ENCODE peak calls at places on chromosome 22, in eight cellular contexts. One of them, this sample, is unnamed.

GRCh38 chr22:29846290-29846689 is 8.2 kb upstream of the ASCC2 start:
- DNase-seq in RWPE1: no peak
- DNase-seq in lung: no peak
- DNase-seq in tibial nerve: no peak
- DNase-seq in heart right ventricle: no peak
- DNase-seq in prostate gland: no peak
- DNase-seq in pancreas: no peak
- DNase-seq in astrocyte: no peak
- DNase-seq in this sample: no peak

GRCh38 chr22:45334528-45334927 is 24.8 kb downstream of the FAM118A start:
- DNase-seq in RWPE1: no peak
- DNase-seq in lung: no peak
- DNase-seq in tibial nerve: no peak
- DNase-seq in heart right ventricle: no peak
- DNase-seq in prostate gland: peak; percentile 53
- DNase-seq in pancreas: no peak
- DNase-seq in astrocyte: no peak
- DNase-seq in this sample: no peak

GRCh38 chr22:21587803-21588611 is 20.5 kb downstream of the UBE2L3 start:
- DNase-seq in RWPE1: no peak
- DNase-seq in lung: no peak
- DNase-seq in tibial nerve: no peak
- DNase-seq in heart right ventricle: no peak
- DNase-seq in prostate gland: no peak
- DNase-seq in pancreas: no peak
- DNase-seq in astrocyte: peak; percentile 75
- DNase-seq in this sample: no peak

GRCh38 chr22:46537221-46537945 is at the start of gene CELSR1:
- DNase-seq in RWPE1: no peak
- DNase-seq in lung: peak; percentile 79
- DNase-seq in tibial nerve: no peak
- DNase-seq in heart right ventricle: no peak
- DNase-seq in prostate gland: peak; percentile 73
- DNase-seq in pancreas: no peak
- DNase-seq in astrocyte: peak; percentile 47
- DNase-seq in this sample: no peak

GRCh38 chr22:22486132-22486899 is 22.2 kb downstream of the ZNF280B start:
- DNase-seq in RWPE1: no peak
- DNase-seq in lung: no peak
- DNase-seq in tibial nerve: no peak
- DNase-seq in heart right ventricle: no peak
- DNase-seq in prostate gland: no peak
- DNase-seq in pancreas: no peak
- DNase-seq in astrocyte: no peak
- DNase-seq in this sample: no peak

GRCh38 chr22:21632237-21632895 is at the start of gene CCDC116:
- DNase-seq in RWPE1: no peak
- DNase-seq in lung: no peak
- DNase-seq in tibial nerve: no peak
- DNase-seq in heart right ventricle: no peak
- DNase-seq in prostate gland: no peak
- DNase-seq in pancreas: no peak
- DNase-seq in astrocyte: no peak
- DNase-seq in this sample: no peak

GRCh38 chr22:21697021-21697771 is 31.4 kb downstream of the PPIL2 start:
- DNase-seq in RWPE1: no peak
- DNase-seq in lung: no peak
- DNase-seq in tibial nerve: no peak
- DNase-seq in heart right ventricle: no peak
- DNase-seq in prostate gland: no peak
- DNase-seq in pancreas: no peak
- DNase-seq in astrocyte: no peak
- DNase-seq in this sample: no peak

GRCh38 chr22:41074061-41074460 is 18.3 kb upstream of the EP300 start:
- DNase-seq in RWPE1: no peak
- DNase-seq in lung: no peak
- DNase-seq in tibial nerve: no peak
- DNase-seq in heart right ventricle: no peak
- DNase-seq in prostate gland: no peak
- DNase-seq in pancreas: no peak
- DNase-seq in astrocyte: no peak
- DNase-seq in this sample: no peak

GRCh38 chr22:28907311-28908008 is 24.1 kb downstream of the ZNRF3 start:
- DNase-seq in RWPE1: no peak
- DNase-seq in lung: no peak
- DNase-seq in tibial nerve: no peak
- DNase-seq in heart right ventricle: no peak
- DNase-seq in prostate gland: no peak
- DNase-seq in pancreas: no peak
- DNase-seq in astrocyte: no peak
- DNase-seq in this sample: no peak

GRCh38 chr22:41563051-41563711 is 2.4 kb downstream of the CSDC2 start:
- DNase-seq in RWPE1: peak; percentile 48
- DNase-seq in lung: no peak
- DNase-seq in tibial nerve: no peak
- DNase-seq in heart right ventricle: no peak
- DNase-seq in prostate gland: no peak
- DNase-seq in pancreas: no peak
- DNase-seq in astrocyte: peak; percentile 80
- DNase-seq in this sample: no peak

GRCh38 chr22:27903805-27904473 is 15.1 kb downstream of the PITPNB start:
- DNase-seq in RWPE1: no peak
- DNase-seq in lung: no peak
- DNase-seq in tibial nerve: no peak
- DNase-seq in heart right ventricle: no peak
- DNase-seq in prostate gland: no peak
- DNase-seq in pancreas: no peak
- DNase-seq in astrocyte: peak; percentile 38
- DNase-seq in this sample: no peak

GRCh38 chr22:29315286-29316195 is at the start of gene RASL10A:
- DNase-seq in RWPE1: no peak
- DNase-seq in lung: no peak
- DNase-seq in tibial nerve: no peak
- DNase-seq in heart right ventricle: no peak
- DNase-seq in prostate gland: no peak
- DNase-seq in pancreas: no peak
- DNase-seq in astrocyte: no peak
- DNase-seq in this sample: no peak

GRCh38 chr22:30123463-30123862 is 43.2 kb downstream of the HORMAD2 start:
- DNase-seq in RWPE1: no peak
- DNase-seq in lung: no peak
- DNase-seq in tibial nerve: no peak
- DNase-seq in heart right ventricle: no peak
- DNase-seq in prostate gland: no peak
- DNase-seq in pancreas: no peak
- DNase-seq in astrocyte: no peak
- DNase-seq in this sample: no peak

GRCh38 chr22:19060356-19061009 is 61.7 kb downstream of the DGCR2 start:
- DNase-seq in RWPE1: peak; percentile 33
- DNase-seq in lung: no peak
- DNase-seq in tibial nerve: no peak
- DNase-seq in heart right ventricle: no peak
- DNase-seq in prostate gland: peak; percentile 50
- DNase-seq in pancreas: no peak
- DNase-seq in astrocyte: peak; percentile 42
- DNase-seq in this sample: no peak
- H3K27ac ChIP-seq in RWPE1: peak overlapping the region; percentile 74
- H3K27ac ChIP-seq in lung: no peak overlapping the region
- H3K27ac ChIP-seq in tibial nerve: no peak overlapping the region
- H3K27ac ChIP-seq in heart right ventricle: no peak overlapping the region
- H3K27ac ChIP-seq in prostate gland: peak overlapping the region; percentile 77
- H3K27ac ChIP-seq in pancreas: no peak overlapping the region
- H3K27ac ChIP-seq in astrocyte: no peak overlapping the region
- H3K27ac ChIP-seq in this sample: no peak overlapping the region

GRCh38 chr22:33467067-33467466 is 408.9 kb upstream of the SYN3 start:
- DNase-seq in RWPE1: no peak
- DNase-seq in lung: no peak
- DNase-seq in tibial nerve: no peak
- DNase-seq in heart right ventricle: no peak
- DNase-seq in prostate gland: no peak
- DNase-seq in pancreas: no peak
- DNase-seq in astrocyte: no peak
- DNase-seq in this sample: no peak

GRCh38 chr22:33465554-33465953 is 407.4 kb upstream of the SYN3 start:
- DNase-seq in RWPE1: no peak
- DNase-seq in lung: no peak
- DNase-seq in tibial nerve: no peak
- DNase-seq in heart right ventricle: peak; percentile 18
- DNase-seq in prostate gland: peak; percentile 33
- DNase-seq in pancreas: no peak
- DNase-seq in astrocyte: no peak
- DNase-seq in this sample: no peak

GRCh38 chr22:33464698-33465097 is 406.5 kb upstream of the SYN3 start:
- DNase-seq in RWPE1: no peak
- DNase-seq in lung: no peak
- DNase-seq in tibial nerve: no peak
- DNase-seq in heart right ventricle: no peak
- DNase-seq in prostate gland: no peak
- DNase-seq in pancreas: no peak
- DNase-seq in astrocyte: no peak
- DNase-seq in this sample: no peak

GRCh38 chr22:33470456-33470855 is 412.3 kb upstream of the SYN3 start:
- DNase-seq in RWPE1: no peak
- DNase-seq in lung: no peak
- DNase-seq in tibial nerve: no peak
- DNase-seq in heart right ventricle: no peak
- DNase-seq in prostate gland: no peak
- DNase-seq in pancreas: no peak
- DNase-seq in astrocyte: no peak
- DNase-seq in this sample: no peak

DNA sequence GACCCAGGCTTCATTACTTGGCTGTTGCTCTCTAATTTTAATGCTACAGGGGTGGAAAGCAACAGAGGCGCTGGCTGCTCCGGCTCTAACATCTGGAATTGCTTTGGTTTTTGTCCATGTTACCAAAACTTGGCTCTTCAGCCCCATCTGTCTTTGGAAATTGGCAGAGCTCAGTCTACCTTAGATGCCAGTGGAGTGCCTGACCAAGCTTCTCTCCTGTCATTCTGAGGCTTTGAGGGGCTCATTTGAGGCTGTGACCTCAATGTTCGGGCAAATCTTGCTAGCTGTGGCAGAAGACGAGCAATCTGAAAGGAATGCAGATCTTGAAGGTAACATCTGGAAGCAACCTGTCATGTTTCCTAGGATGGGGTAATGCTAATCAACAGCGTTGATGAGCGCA is 409.5 kb upstream of the SYN3 start:
- DNase-seq in RWPE1: no peak
- DNase-seq in lung: no peak
- DNase-seq in tibial nerve: no peak
- DNase-seq in heart right ventricle: no peak
- DNase-seq in prostate gland: no peak
- DNase-seq in pancreas: no peak
- DNase-seq in astrocyte: no peak
- DNase-seq in this sample: no peak
- TF ChIP-seq CTCF in RWPE1: no peak
- TF ChIP-seq CTCF in lung: no peak
- TF ChIP-seq CTCF in tibial nerve: peak; percentile 14
- TF ChIP-seq CTCF in heart right ventricle: peak; percentile 37
- TF ChIP-seq CTCF in prostate gland: no peak
- TF ChIP-seq CTCF in pancreas: no peak
- TF ChIP-seq CTCF in astrocyte: no peak
- TF ChIP-seq CTCF in this sample: no peak

GRCh38 chr22:48239461-48240164 is 1477.2 kb downstream of the TBC1D22A start:
- DNase-seq in RWPE1: no peak
- DNase-seq in lung: no peak
- DNase-seq in tibial nerve: no peak
- DNase-seq in heart right ventricle: no peak
- DNase-seq in prostate gland: no peak
- DNase-seq in pancreas: no peak
- DNase-seq in astrocyte: no peak
- DNase-seq in this sample: no peak
- H3K27ac ChIP-seq in RWPE1: no peak overlapping the region
- H3K27ac ChIP-seq in lung: no peak overlapping the region
- H3K27ac ChIP-seq in tibial nerve: no peak overlapping the region
- H3K27ac ChIP-seq in heart right ventricle: no peak overlapping the region
- H3K27ac ChIP-seq in prostate gland: no peak overlapping the region
- H3K27ac ChIP-seq in pancreas: no peak overlapping the region
- H3K27ac ChIP-seq in astrocyte: no peak overlapping the region
- H3K27ac ChIP-seq in this sample: no peak overlapping the region

DNA sequence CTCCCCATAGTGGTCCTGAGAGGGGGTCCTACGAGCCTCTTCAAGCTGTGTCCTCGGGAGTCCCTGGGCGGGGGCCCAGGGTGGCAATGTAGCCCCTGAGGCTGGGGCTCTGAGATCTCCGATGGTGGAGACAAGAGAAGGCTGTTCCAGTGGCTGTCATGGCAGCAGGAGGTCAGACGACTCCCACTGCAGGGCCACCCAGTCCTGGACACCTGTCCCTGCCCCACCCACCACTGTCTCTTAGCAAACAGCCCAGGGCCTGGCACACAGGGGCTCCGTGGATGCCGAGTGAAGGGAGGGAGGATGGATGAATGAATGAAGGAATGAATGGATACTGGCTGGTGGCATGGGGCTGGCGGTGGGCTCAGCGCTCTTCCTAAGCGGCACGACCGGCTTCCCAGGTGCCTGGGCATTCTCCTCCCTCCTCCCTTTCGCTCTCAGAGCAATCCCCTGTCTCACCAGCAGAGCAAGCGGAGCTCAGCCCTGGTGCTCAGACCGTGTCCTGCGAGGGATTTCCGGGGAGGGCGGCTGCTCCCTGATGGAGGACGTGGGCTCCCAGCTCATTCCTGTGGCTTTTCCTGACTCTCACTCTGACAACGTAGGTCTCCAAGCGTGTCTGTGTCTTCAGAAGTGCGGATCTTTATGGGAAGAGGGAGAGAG is 1272.7 kb downstream of the BRD1 start:
- DNase-seq in RWPE1: no peak
- DNase-seq in lung: no peak
- DNase-seq in tibial nerve: no peak
- DNase-seq in heart right ventricle: no peak
- DNase-seq in prostate gland: no peak
- DNase-seq in pancreas: no peak
- DNase-seq in astrocyte: peak; percentile 7
- DNase-seq in this sample: no peak
- TF ChIP-seq CTCF in RWPE1: no peak
- TF ChIP-seq CTCF in lung: no peak
- TF ChIP-seq CTCF in tibial nerve: no peak
- TF ChIP-seq CTCF in heart right ventricle: no peak
- TF ChIP-seq CTCF in prostate gland: no peak
- TF ChIP-seq CTCF in pancreas: no peak
- TF ChIP-seq CTCF in astrocyte: peak; percentile 3
- TF ChIP-seq CTCF in this sample: no peak

This sample was measured in ascending aorta.